ENCODE peak calls at places on chromosomes 12 and 14, in seven cellular contexts. R is progenitor cell of endocrine pancreas, K is NAMALWA, V is AG08395, I is NCI-H1092 treated with DMSO at 0.1 percent for 48 hours, B is NCI-H2171, O is NCI-H82. G is an unnamed sample.
A peak's percentile ranks its signal among the peaks of the same experiment; 100 is the strongest.

GRCh38 chr14:63492391-63492790 is 50.8 kb downstream of the PPP2R5E start:
- DNase-seq in R (no peak), K (no peak), V (peak; percentile 79), I (no peak), B (no peak), O (no peak), G (no peak)

GRCh38 chr14:57378661-57379060 is 11.7 kb upstream of the NAA30 start:
- DNase-seq in R (no peak), K (no peak), V (no peak), I (no peak), B (no peak), O (no peak), G (no peak)

GRCh38 chr14:61894452-61895077 is 132.3 kb downstream of the SNAPC1 start:
- DNase-seq in R (peak; percentile 33), K (peak; percentile 58), V (peak; percentile 72), I (peak; percentile 70), B (peak; percentile 94), O (peak; percentile 87), G (peak; percentile 56)

GRCh38 chr12:131458048-131458374 is 252.9 kb upstream of the SFSWAP start:
- DNase-seq in R (no peak), K (no peak), V (no peak), I (no peak), B (no peak), O (no peak), G (no peak)

GRCh38 chr12:108939594-108939993 is 59.7 kb downstream of the DAO start:
- DNase-seq in R (no peak), K (peak; percentile 71), V (no peak), I (no peak), B (no peak), O (peak; percentile 77), G (peak; percentile 57)

GRCh38 chr14:94681300-94682060 is 69.3 kb downstream of the SERPINA3 start:
- DNase-seq in R (no peak), K (peak; percentile 68), V (peak; percentile 71), I (no peak), B (no peak), O (peak; percentile 27), G (peak; percentile 79)

GRCh38 chr14:21014761-21015190 is 10.1 kb downstream of the NDRG2 start:
- DNase-seq in R (peak; percentile 81), K (peak; percentile 78), V (peak; percentile 86), I (peak; percentile 65), B (peak; percentile 94), O (peak; percentile 92), G (peak; percentile 85)

GRCh38 chr14:99360774-99361595 is 89.0 kb upstream of the BCL11B start:
- DNase-seq in R (no peak), K (peak; percentile 78), V (no peak), I (no peak), B (no peak), O (peak; percentile 4), G (no peak)

GRCh38 chr14:54814076-54814475 is 88.5 kb downstream of the GCH1 start:
- DNase-seq in R (no peak), K (peak; percentile 44), V (no peak), I (no peak), B (no peak), O (peak; percentile 17), G (peak; percentile 53)

GRCh38 chr12:100827901-100828520 is 33.4 kb downstream of the ANO4 start:
- DNase-seq in R (no peak), K (peak; percentile 59), V (peak; percentile 27), I (peak; percentile 50), B (peak; percentile 27), O (peak; percentile 72), G (no peak)

GRCh38 chr12:202081-202731 is 11.8 kb downstream of the SLC6A12 start:
- DNase-seq in R (no peak), K (no peak), V (no peak), I (peak; percentile 86), B (no peak), O (no peak), G (peak; percentile 78)

GRCh38 chr12:79326225-79326624 is 364.5 kb downstream of the PAWR start:
- DNase-seq in R (no peak), K (no peak), V (no peak), I (peak; percentile 57), B (no peak), O (no peak), G (no peak)

GRCh38 chr12:32895688-32896437 is 714 bp downstream of the PKP2 start:
- DNase-seq in R (peak; percentile 34), K (no peak), V (no peak), I (no peak), B (no peak), O (peak; percentile 64), G (peak; percentile 51)

GRCh38 chr12:24557738-24558137 is 391.2 kb downstream of the BCAT1 start:
- DNase-seq in R (no peak), K (no peak), V (no peak), I (no peak), B (no peak), O (no peak), G (no peak)

GRCh38 chr14:100076630-100077029 is 11.4 kb downstream of the EVL start:
- DNase-seq in R (no peak), K (no peak), V (peak; percentile 67), I (no peak), B (no peak), O (no peak), G (no peak)

GRCh38 chr12:49921299-49921698 is 17.6 kb upstream of the FAIM2 start:
- DNase-seq in R (no peak), K (no peak), V (no peak), I (no peak), B (no peak), O (no peak), G (no peak)

GRCh38 chr12:97567619-97568110 is 105.1 kb downstream of the RMST start:
- DNase-seq in R (no peak), K (no peak), V (no peak), I (no peak), B (no peak), O (no peak), G (no peak)

GRCh38 chr12:124915249-124916236 is 1.1 kb upstream of the UBC start:
- DNase-seq in R (no peak), K (no peak), V (peak; percentile 14), I (no peak), B (no peak), O (no peak), G (peak; percentile 72)

GRCh38 chr12:11822071-11822818 is 172.8 kb downstream of the ETV6 start:
- DNase-seq in R (no peak), K (peak; percentile 78), V (no peak), I (no peak), B (peak; percentile 24), O (peak; percentile 79), G (no peak)

GRCh38 chr12:3658327-3659163 is 94.4 kb downstream of the CRACR2A start:
- DNase-seq in R (peak; percentile 34), K (peak; percentile 49), V (peak; percentile 29), I (no peak), B (no peak), O (peak; percentile 57), G (peak; percentile 75)

GRCh38 chr12:109020750-109021380 is at the start of gene SVOP:
- DNase-seq in R (peak; percentile 90), K (no peak), V (peak; percentile 88), I (peak; percentile 84), B (peak; percentile 74), O (peak; percentile 97), G (peak; percentile 96)

GRCh38 chr12:44571031-44571550 is 305.0 kb downstream of the NELL2 start:
- DNase-seq in R (no peak), K (no peak), V (no peak), I (no peak), B (no peak), O (no peak), G (no peak)

GRCh38 chr14:31189346-31190219 is 18.0 kb downstream of the HECTD1 start:
- DNase-seq in R (no peak), K (no peak), V (no peak), I (no peak), B (no peak), O (no peak), G (no peak)

GRCh38 chr12:76007640-76008039 is 23.9 kb downstream of the PHLDA1 start:
- DNase-seq in R (no peak), K (no peak), V (no peak), I (no peak), B (no peak), O (no peak), G (no peak)

GRCh38 chr14:99654235-99655000 is 9.5 kb downstream of the HHIPL1 start:
- DNase-seq in R (no peak), K (no peak), V (peak; percentile 93), I (no peak), B (no peak), O (peak; percentile 87), G (no peak)

GRCh38 chr12:13242926-13243325 is 46.4 kb downstream of the EMP1 start:
- DNase-seq in R (no peak), K (no peak), V (no peak), I (no peak), B (no peak), O (no peak), G (no peak)

GRCh38 chr12:131058700-131059099 is 105.0 kb downstream of the ADGRD1 start:
- DNase-seq in R (no peak), K (no peak), V (no peak), I (peak; percentile 13), B (no peak), O (no peak), G (no peak)

GRCh38 chr12:127401536-127401935 is 865.4 kb upstream of the TMEM132C start:
- DNase-seq in R (no peak), K (no peak), V (no peak), I (no peak), B (no peak), O (no peak), G (no peak)

GRCh38 chr12:79482323-79482722 is 208.4 kb downstream of the PAWR start:
- DNase-seq in R (no peak), K (no peak), V (no peak), I (no peak), B (no peak), O (no peak), G (peak; percentile 65)

GRCh38 chr14:76870146-76870545 is 43.9 kb downstream of the LRRC74A start:
- DNase-seq in R (no peak), K (peak; percentile 60), V (no peak), I (peak; percentile 11), B (no peak), O (peak; percentile 58), G (peak; percentile 66)

GRCh38 chr12:114440450-114441383 is 34.8 kb upstream of the TBX5 start:
- DNase-seq in R (no peak), K (no peak), V (peak; percentile 31), I (no peak), B (no peak), O (no peak), G (peak; percentile 75)

GRCh38 chr14:38120109-38120508 is 87.6 kb upstream of the SSTR1 start:
- DNase-seq in R (no peak), K (no peak), V (no peak), I (no peak), B (no peak), O (no peak), G (no peak)

G was measured in H9.